ENCODE peak calls at places on chromosomes 12 and 14, in five cellular contexts. G is HCT116, O is Karpas-422, K is neural progenitor cell, I is GM23248. C is an unnamed sample. For H3K9me3, the result is how much of the 10 kb centered on the place peaks cover.

GRCh38 chr12:71439613-71440392 is at the start of gene LGR5:
- DNase-seq in O (no peak), I (peak), G (no peak), K (peak), C (peak)

GRCh38 chr12:7628401-7628961 is 37.2 kb downstream of the APOBEC1 start:
- DNase-seq in K (peak), I (no peak), G (no peak), O (no peak), C (no peak)

GRCh38 chr12:71303199-71303598 is 136.4 kb upstream of the LGR5 start:
- DNase-seq in I (no peak), K (no peak), G (peak), O (no peak), C (peak)

GRCh38 chr14:90782892-90783291 is 33.3 kb downstream of the TTC7B start:
- DNase-seq in G (no peak), I (no peak), K (no peak), O (no peak), C (no peak)

GRCh38 chr14:105287249-105288102 is 13.3 kb downstream of the BRF1 start:
- DNase-seq in K (peak), I (no peak), O (no peak), G (no peak), C (no peak)

GRCh38 chr14:75292886-75293285 is 14.3 kb downstream of the FOS start:
- DNase-seq in I (no peak), K (no peak), G (no peak), O (no peak), C (no peak)

GRCh38 chr12:69410571-69410970 is 51.0 kb downstream of the YEATS4 start:
- DNase-seq in O (no peak), G (no peak), K (no peak), I (no peak), C (no peak)

GRCh38 chr12:2248087-2248900 is 195.5 kb downstream of the CACNA1C start:
- DNase-seq in K (no peak), G (no peak), O (no peak), I (peak), C (peak)

GRCh38 chr12:9227953-9228352 is 19.8 kb upstream of the PZP start:
- DNase-seq in O (no peak), I (peak), G (no peak), K (no peak), C (no peak)

GRCh38 chr12:19048943-19049342 is 80.6 kb upstream of the PLEKHA5 start:
- DNase-seq in K (no peak), I (no peak), O (no peak), G (no peak), C (peak)

GRCh38 chr12:94761559-94761958 is 111.2 kb upstream of the TMCC3 start:
- DNase-seq in G (peak), K (no peak), I (peak), O (no peak), C (peak)

GRCh38 chr14:55705651-55706340 is 125.8 kb downstream of the KTN1 start:
- DNase-seq in O (no peak), G (no peak), I (no peak), K (no peak), C (peak)

GRCh38 chr12:43976027-43976426 is 140.1 kb downstream of the TMEM117 start:
- DNase-seq in K (no peak), I (peak), O (no peak), G (no peak), C (no peak)

GRCh38 chr12:2588345-2588744 is 206.4 kb upstream of the FKBP4 start:
- DNase-seq in I (no peak), O (no peak), K (no peak), G (no peak), C (no peak)

GRCh38 chr12:82583756-82584155 is 103.0 kb upstream of the TMTC2 start:
- DNase-seq in I (no peak), G (no peak), K (no peak), O (no peak), C (no peak)

GRCh38 chr12:6376079-6376941 is 947 bp upstream of the SCNN1A start:
- DNase-seq in O (no peak), G (no peak), I (peak), K (peak), C (peak)

GRCh38 chr14:89429206-89430091 is 12.4 kb upstream of the FOXN3 start:
- DNase-seq in K (peak), I (peak), G (no peak), O (no peak), C (peak)

DNA sequence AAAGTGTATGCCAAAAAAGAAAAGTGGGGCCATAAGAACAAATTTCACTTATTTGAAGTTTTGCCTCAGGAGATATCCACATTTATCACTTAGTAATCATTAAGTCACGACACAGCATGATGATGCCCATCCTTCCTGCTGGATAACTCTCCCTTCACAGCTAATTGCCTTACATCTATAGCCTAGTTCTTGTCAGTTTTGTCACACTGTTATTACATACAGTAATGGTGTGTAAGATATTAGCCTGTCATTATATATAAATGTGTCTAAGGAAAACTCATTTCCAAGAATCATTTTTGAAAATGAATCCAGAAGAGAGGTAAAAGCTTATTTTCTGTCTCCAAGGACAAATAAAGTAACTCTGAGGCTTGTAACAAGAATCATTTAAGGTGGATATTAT is 193.3 kb upstream of the ARID2 start:
- DNase-seq in O (no peak), K (no peak), I (no peak), G (no peak), C (no peak)
- H3K9me3 ChIP-seq in O (under half), K (under half), I (under half), G (under half), C (under half)

GRCh38 chr14:62118461-62118860 is 356.2 kb downstream of the SNAPC1 start:
- DNase-seq in G (no peak), I (no peak), O (no peak), K (no peak), C (no peak)

GRCh38 chr14:62118871-62119270 is 356.7 kb downstream of the SNAPC1 start:
- DNase-seq in O (no peak), K (no peak), G (no peak), I (no peak), C (no peak)

GRCh38 chr14:62117718-62118164 is 355.5 kb downstream of the SNAPC1 start:
- DNase-seq in K (no peak), G (no peak), I (peak), O (no peak), C (no peak)

DNA sequence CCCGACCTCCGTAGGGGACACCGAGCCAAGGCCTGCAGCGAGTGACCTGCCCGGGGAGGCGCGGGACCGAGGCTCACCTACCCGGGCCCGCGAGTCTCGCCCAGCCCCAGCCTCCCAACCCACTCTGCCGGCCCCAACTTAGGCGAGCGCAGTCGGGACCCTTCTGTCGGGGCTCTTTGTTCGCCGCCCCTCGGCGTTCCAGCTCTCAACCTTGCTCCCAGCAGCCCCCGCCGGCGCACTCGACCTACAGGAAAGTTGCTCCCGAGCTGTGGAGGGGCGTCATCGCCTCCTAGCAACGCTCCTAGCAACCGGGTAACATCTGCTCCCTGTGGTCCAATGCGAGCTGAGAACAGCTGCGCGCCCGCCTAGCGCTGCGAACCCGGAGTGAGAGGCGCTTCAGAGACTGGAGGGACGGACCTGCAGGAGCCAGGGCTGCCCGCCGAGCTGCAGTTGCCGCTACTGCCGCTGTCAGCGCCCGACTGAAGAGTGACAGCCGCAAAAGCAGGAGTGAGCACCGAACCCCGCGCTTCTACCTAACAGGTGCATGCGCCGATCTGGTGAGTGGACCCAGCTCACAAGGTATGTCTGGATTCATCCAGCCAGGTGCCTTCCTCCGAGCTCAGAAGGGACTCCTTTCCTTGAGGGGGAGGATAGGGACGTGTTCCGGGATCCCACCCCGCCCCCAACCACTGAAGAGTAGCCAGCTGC is 354.9 kb downstream of the SNAPC1 start:
- DNase-seq in O (no peak), I (peak), G (no peak), K (peak), C (peak)
- H3K4me3 ChIP-seq in O (peak), I (peak), G (no peak), K (peak), C (peak)

DNA sequence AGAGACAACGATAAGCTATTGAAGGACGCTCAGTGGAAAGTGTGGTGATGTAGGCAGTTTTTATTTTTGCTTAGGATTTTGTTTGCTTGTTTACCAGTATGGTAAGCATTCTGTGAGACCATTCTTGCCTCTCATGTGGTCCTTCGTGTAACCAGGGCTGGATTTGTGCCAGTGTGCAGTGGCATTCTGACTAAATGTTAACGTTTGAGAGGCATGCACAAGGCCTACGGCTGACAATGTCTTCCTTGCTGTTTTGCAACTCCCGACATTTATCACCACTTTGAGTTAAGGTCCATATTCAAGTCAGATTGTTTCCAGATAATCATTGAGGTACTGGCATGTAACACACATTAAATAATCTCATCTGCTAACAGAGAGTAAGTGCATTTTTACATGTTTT is 102.3 kb upstream of the BCAT1 start:
- DNase-seq in O (peak), G (no peak), I (no peak), K (no peak), C (no peak)
- H2AFZ ChIP-seq in O (peak), G (peak), I (no peak), K (peak), C (no peak)

DNA sequence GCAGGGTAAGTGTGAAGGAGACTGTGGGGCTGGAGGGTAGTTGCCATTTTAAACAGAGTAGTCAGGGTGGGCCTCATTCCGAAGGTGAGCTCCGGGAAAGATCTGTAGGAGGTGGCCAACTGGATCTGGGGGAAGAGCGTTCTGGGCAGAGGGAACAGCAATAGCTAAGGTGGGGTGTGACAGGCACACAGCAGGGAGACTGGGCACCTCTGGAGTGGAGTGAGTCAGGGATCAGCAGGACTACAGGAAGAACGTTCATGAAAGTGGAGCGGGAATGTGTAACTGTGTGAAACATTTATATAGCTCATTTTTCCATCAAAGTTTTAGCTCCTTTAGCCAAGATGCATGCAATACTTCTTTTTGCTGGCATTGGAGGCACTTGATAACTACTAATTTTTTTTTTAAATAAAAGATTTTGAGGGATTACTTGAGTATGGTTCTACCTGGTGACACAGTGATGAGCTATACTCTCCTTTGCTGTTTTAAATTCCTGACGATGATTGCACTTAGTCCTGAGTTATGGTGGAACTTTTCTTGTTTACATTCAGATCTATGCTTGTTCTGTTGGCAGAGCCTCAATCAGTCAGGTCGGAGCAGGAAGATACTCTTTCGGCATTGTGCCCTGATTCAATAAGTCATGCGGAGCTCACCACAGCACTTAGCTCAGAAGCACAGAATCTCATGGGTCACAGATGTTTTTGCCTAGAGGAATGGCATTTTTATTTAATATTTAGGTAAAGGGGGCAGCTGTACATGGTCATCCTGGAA is 106.4 kb downstream of the WIF1 start:
- DNase-seq in I (no peak), O (no peak), G (no peak), K (no peak), C (no peak)
- H3K9me3 ChIP-seq in I (under half), O (under half), G (under half), K (under half), C (under half)

GRCh38 chr12:48979602-48980388 is 1.7 kb downstream of the WNT1 start:
- DNase-seq in G (no peak), I (peak), O (peak), K (peak), C (no peak)

GRCh38 chr12:48981757-48982157 is 3.6 kb downstream of the WNT1 start:
- DNase-seq in I (no peak), O (no peak), K (no peak), G (no peak), C (no peak)

GRCh38 chr12:48980389-48980952 is 2.3 kb downstream of the WNT1 start:
- DNase-seq in O (no peak), G (no peak), I (no peak), K (peak), C (no peak)

GRCh38 chr12:48982397-48983080 is 4.4 kb downstream of the WNT1 start:
- DNase-seq in O (no peak), I (no peak), G (no peak), K (no peak), C (no peak)

DNA sequence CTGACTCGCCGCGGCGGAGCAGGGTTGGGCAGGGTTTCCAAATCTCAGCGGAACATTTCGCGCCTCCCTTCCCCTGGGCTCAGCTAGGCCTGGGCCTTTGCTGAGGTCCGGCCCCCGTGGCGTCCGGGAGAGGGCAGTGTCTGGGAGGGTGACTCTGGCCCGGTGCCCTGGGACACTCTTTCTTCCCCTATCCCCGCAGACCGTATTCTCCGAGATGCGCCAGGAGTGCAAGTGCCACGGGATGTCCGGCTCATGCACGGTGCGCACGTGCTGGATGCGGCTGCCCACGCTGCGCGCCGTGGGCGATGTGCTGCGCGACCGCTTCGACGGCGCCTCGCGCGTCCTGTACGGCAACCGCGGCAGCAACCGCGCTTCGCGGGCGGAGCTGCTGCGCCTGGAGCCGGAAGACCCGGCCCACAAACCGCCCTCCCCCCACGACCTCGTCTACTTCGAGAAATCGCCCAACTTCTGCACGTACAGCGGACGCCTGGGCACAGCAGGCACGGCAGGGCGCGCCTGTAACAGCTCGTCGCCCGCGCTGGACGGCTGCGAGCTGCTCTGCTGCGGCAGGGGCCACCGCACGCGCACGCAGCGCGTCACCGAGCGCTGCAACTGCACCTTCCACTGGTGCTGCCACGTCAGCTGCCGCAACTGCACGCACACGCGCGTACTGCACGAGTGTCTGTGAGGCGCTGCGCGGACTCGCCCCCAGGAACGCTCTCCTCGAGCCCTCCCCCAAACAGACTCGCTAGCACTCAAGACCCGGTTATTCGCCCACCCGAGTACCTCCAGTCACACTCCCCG is 3.0 kb downstream of the WNT1 start:
- DNase-seq in I (peak), G (no peak), K (peak), O (no peak), C (no peak)
- H3K4me3 ChIP-seq in I (no peak), G (no peak), K (peak), O (no peak), C (no peak)

C was measured in astrocyte.